ENCODE peak calls at places on chromosomes 1 and 21, in five cellular contexts. One of them, this sample, is unnamed.

GRCh38 chr1:98102369-98103030 is 181.7 kb upstream of the DPYD start:
- DNase-seq in ovary: no peak
- DNase-seq in endodermal cell: no peak
- DNase-seq in uterus: no peak
- DNase-seq in fibroblast of lung: peak
- DNase-seq in this sample: no peak

GRCh38 chr1:25993197-25993951 is 4.5 kb downstream of the PAFAH2 start:
- DNase-seq in ovary: no peak
- DNase-seq in endodermal cell: peak
- DNase-seq in uterus: no peak
- DNase-seq in fibroblast of lung: no peak
- DNase-seq in this sample: no peak

GRCh38 chr1:86703696-86704455 is 500 bp upstream of the SH3GLB1 start:
- DNase-seq in ovary: no peak
- DNase-seq in endodermal cell: peak
- DNase-seq in uterus: no peak
- DNase-seq in fibroblast of lung: no peak
- DNase-seq in this sample: no peak

GRCh38 chr21:36030581-36031189 is 29.6 kb downstream of the SETD4 start:
- DNase-seq in ovary: no peak
- DNase-seq in endodermal cell: no peak
- DNase-seq in uterus: no peak
- DNase-seq in fibroblast of lung: peak
- DNase-seq in this sample: no peak

GRCh38 chr1:51295926-51296325 is 34.4 kb downstream of the TTC39A start:
- DNase-seq in ovary: no peak
- DNase-seq in endodermal cell: no peak
- DNase-seq in uterus: no peak
- DNase-seq in fibroblast of lung: no peak
- DNase-seq in this sample: no peak

GRCh38 chr21:27734146-27734545 is 767.3 kb upstream of the ADAMTS5 start:
- DNase-seq in ovary: no peak
- DNase-seq in endodermal cell: no peak
- DNase-seq in uterus: no peak
- DNase-seq in fibroblast of lung: peak
- DNase-seq in this sample: no peak

GRCh38 chr21:45326834-45327457 is 39.3 kb upstream of the POFUT2 start:
- DNase-seq in ovary: peak
- DNase-seq in endodermal cell: peak
- DNase-seq in uterus: no peak
- DNase-seq in fibroblast of lung: no peak
- DNase-seq in this sample: no peak

GRCh38 chr21:25898671-25899070 is 163.9 kb downstream of the GABPA start:
- DNase-seq in ovary: no peak
- DNase-seq in endodermal cell: no peak
- DNase-seq in uterus: no peak
- DNase-seq in fibroblast of lung: no peak
- DNase-seq in this sample: no peak

GRCh38 chr1:77465139-77465538 is 183.3 kb downstream of the AK5 start:
- DNase-seq in ovary: no peak
- DNase-seq in endodermal cell: no peak
- DNase-seq in uterus: no peak
- DNase-seq in fibroblast of lung: no peak
- DNase-seq in this sample: no peak

GRCh38 chr1:41735587-41736290 is 183.0 kb downstream of the HIVEP3 start:
- DNase-seq in ovary: no peak
- DNase-seq in endodermal cell: no peak
- DNase-seq in uterus: no peak
- DNase-seq in fibroblast of lung: no peak
- DNase-seq in this sample: no peak

GRCh38 chr1:104648269-104648691 is 898.6 kb downstream of the AMY1C start:
- DNase-seq in ovary: no peak
- DNase-seq in endodermal cell: no peak
- DNase-seq in uterus: no peak
- DNase-seq in fibroblast of lung: no peak
- DNase-seq in this sample: no peak

GRCh38 chr21:34074283-34075098 is 1.1 kb downstream of the MRPS6 start:
- DNase-seq in ovary: no peak
- DNase-seq in endodermal cell: peak
- DNase-seq in uterus: no peak
- DNase-seq in fibroblast of lung: peak
- DNase-seq in this sample: no peak

GRCh38 chr1:232543194-232543593 is 86.7 kb downstream of the SIPA1L2 start:
- DNase-seq in ovary: no peak
- DNase-seq in endodermal cell: no peak
- DNase-seq in uterus: no peak
- DNase-seq in fibroblast of lung: no peak
- DNase-seq in this sample: no peak
- H3K4me3 ChIP-seq in ovary: no peak
- H3K4me3 ChIP-seq in endodermal cell: no peak
- H3K4me3 ChIP-seq in uterus: no peak
- H3K4me3 ChIP-seq in fibroblast of lung: no peak
- H3K4me3 ChIP-seq in this sample: no peak

DNA sequence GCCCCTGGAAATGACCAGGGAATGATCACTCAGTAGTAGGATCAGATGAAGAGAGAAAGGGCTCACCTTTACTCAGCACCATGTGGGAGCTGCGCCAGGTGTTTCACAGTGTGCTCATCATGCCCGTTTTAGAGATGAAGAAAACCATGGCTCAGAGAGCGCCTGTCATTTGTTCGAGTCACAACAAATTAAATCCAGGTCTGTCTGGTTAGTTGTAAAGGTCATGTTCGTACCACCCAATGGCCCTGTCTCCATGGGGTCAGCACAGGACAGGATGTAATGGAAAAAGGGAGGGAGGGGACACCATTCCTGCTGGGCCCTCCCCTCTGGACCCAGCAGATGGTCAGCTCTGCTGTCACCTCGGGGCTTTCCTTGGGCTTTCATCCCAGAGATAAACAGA is 15.2 kb downstream of the KIRREL1 start:
- DNase-seq in ovary: no peak
- DNase-seq in endodermal cell: no peak
- DNase-seq in uterus: peak
- DNase-seq in fibroblast of lung: no peak
- DNase-seq in this sample: no peak
- H3K4me3 ChIP-seq in ovary: no peak
- H3K4me3 ChIP-seq in endodermal cell: no peak
- H3K4me3 ChIP-seq in uterus: no peak
- H3K4me3 ChIP-seq in fibroblast of lung: no peak
- H3K4me3 ChIP-seq in this sample: no peak

DNA sequence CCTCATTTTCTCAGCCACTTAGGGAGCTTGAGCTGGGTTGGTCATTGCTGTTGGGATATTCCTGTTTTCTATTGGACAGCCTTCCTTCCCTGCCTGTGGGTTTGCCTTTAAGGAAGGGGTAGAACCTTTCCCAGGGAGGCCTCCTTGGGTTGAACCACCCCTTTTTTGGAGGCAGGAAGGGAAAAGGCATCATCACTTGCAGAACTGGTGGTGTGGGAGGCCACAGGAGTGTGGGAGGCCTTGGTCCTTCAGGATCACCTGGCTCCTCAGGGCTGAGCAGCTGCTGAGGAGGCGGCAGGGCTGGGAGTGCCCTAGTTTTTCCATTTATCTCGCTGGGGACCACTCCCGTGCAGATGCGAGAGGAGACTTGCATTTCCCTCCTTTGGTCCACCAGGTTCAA is 667 bp upstream of the CYB561D1 start:
- DNase-seq in ovary: no peak
- DNase-seq in endodermal cell: no peak
- DNase-seq in uterus: no peak
- DNase-seq in fibroblast of lung: no peak
- DNase-seq in this sample: no peak
- H3K4me3 ChIP-seq in ovary: no peak
- H3K4me3 ChIP-seq in endodermal cell: no peak
- H3K4me3 ChIP-seq in uterus: no peak
- H3K4me3 ChIP-seq in fibroblast of lung: peak
- H3K4me3 ChIP-seq in this sample: peak

DNA sequence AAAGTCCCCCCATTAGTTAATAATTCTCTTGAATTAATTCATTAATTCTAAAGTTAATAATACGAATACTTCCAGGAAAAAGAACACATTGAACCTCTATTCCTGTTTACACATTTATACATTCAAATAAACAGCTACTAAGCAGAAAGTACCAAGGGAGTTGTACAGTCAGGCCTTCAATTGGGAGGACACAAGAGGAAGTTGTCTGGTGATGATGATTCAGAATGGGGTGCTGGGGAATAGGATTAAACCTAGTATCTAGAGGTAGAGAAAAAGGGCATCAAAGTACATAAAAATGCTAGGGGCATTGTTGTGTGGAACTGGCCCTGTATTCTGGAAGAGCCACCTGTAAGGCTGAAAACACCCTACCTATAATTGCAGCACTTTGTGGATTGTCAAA is 71.7 kb upstream of the MROH9 start:
- DNase-seq in ovary: no peak
- DNase-seq in endodermal cell: no peak
- DNase-seq in uterus: no peak
- DNase-seq in fibroblast of lung: no peak
- DNase-seq in this sample: no peak
- H3K4me3 ChIP-seq in ovary: no peak
- H3K4me3 ChIP-seq in endodermal cell: no peak
- H3K4me3 ChIP-seq in uterus: no peak
- H3K4me3 ChIP-seq in fibroblast of lung: no peak
- H3K4me3 ChIP-seq in this sample: no peak

GRCh38 chr1:39699419-39699818 is 8.2 kb upstream of the HPCAL4 start:
- DNase-seq in ovary: no peak
- DNase-seq in endodermal cell: no peak
- DNase-seq in uterus: no peak
- DNase-seq in fibroblast of lung: no peak
- DNase-seq in this sample: no peak

GRCh38 chr1:39694026-39694425 is 2.8 kb upstream of the HPCAL4 start:
- DNase-seq in ovary: no peak
- DNase-seq in endodermal cell: no peak
- DNase-seq in uterus: no peak
- DNase-seq in fibroblast of lung: no peak
- DNase-seq in this sample: no peak

GRCh38 chr1:39695011-39695410 is 3.8 kb upstream of the HPCAL4 start:
- DNase-seq in ovary: no peak
- DNase-seq in endodermal cell: no peak
- DNase-seq in uterus: no peak
- DNase-seq in fibroblast of lung: no peak
- DNase-seq in this sample: no peak

GRCh38 chr1:39698568-39698967 is 7.3 kb upstream of the HPCAL4 start:
- DNase-seq in ovary: no peak
- DNase-seq in endodermal cell: no peak
- DNase-seq in uterus: no peak
- DNase-seq in fibroblast of lung: no peak
- DNase-seq in this sample: no peak

GRCh38 chr1:39696448-39696847 is 5.2 kb upstream of the HPCAL4 start:
- DNase-seq in ovary: no peak
- DNase-seq in endodermal cell: no peak
- DNase-seq in uterus: no peak
- DNase-seq in fibroblast of lung: no peak
- DNase-seq in this sample: no peak
- H3K4me3 ChIP-seq in ovary: no peak
- H3K4me3 ChIP-seq in endodermal cell: no peak
- H3K4me3 ChIP-seq in uterus: no peak
- H3K4me3 ChIP-seq in fibroblast of lung: no peak
- H3K4me3 ChIP-seq in this sample: no peak